ENCODE peak calls at places on chromosomes 16 and 17, in five cellular contexts. N is sigmoid colon, T is NB4, Y is endothelial cell of umbilical vein, D is A549. O is an unnamed sample.
A peak's percentile ranks its signal among the peaks of the same experiment; 100 is the strongest.

GRCh38 chr17:35617505-35617904 is 30.4 kb downstream of the AP2B1 start:
- DNase-seq in N (no peak), D (no peak), Y (peak; percentile 19), T (no peak), O (no peak)

GRCh38 chr17:65109990-65110680 is 27.0 kb upstream of the RGS9 start:
- DNase-seq in Y (no peak), N (peak; percentile 21), T (no peak), D (no peak), O (no peak)

GRCh38 chr17:69884361-69884760 is 190.7 kb upstream of the KCNJ16 start:
- DNase-seq in T (no peak), N (no peak), Y (no peak), D (no peak), O (no peak)

GRCh38 chr16:1902547-1903219 is 15.5 kb downstream of the HS3ST6 start:
- DNase-seq in N (no peak), Y (no peak), D (no peak), T (no peak), O (no peak)

GRCh38 chr17:6474906-6475305 is 30.7 kb downstream of the PIMREG start:
- DNase-seq in D (no peak), T (no peak), N (no peak), Y (no peak), O (no peak)

GRCh38 chr17:81414751-81415516 is 19.7 kb downstream of the BAHCC1 start:
- DNase-seq in Y (no peak), N (no peak), D (no peak), T (no peak), O (no peak)

GRCh38 chr17:65117384-65118035 is 19.7 kb upstream of the RGS9 start:
- DNase-seq in Y (no peak), T (no peak), N (no peak), D (no peak), O (no peak)

GRCh38 chr17:34710226-34710625 is 130.8 kb downstream of the TMEM132E start:
- DNase-seq in D (no peak), N (no peak), T (no peak), Y (no peak), O (no peak)

GRCh38 chr16:70740919-70741778 is 55.3 kb upstream of the MTSS2 start:
- DNase-seq in N (no peak), Y (peak; percentile 12), T (peak; percentile 49), D (no peak), O (no peak)

GRCh38 chr17:76716146-76716833 is 5.5 kb upstream of the MXRA7 start:
- DNase-seq in Y (no peak), D (no peak), T (peak; percentile 93), N (peak; percentile 77), O (peak; percentile 86)

GRCh38 chr17:10558049-10558448 is 8.6 kb upstream of the MYH2 start:
- DNase-seq in T (no peak), Y (no peak), N (no peak), D (no peak), O (no peak)

GRCh38 chr17:32564325-32564724 is 77.5 kb downstream of the CDK5R1 start:
- DNase-seq in Y (no peak), D (no peak), T (no peak), N (no peak), O (no peak)

GRCh38 chr17:37225458-37225857 is 150.3 kb upstream of the C17orf78 start:
- DNase-seq in Y (peak; percentile 27), D (no peak), T (no peak), N (no peak), O (no peak)

GRCh38 chr16:77760800-77761199 is 27.6 kb upstream of the VAT1L start:
- DNase-seq in N (no peak), T (peak; percentile 74), Y (no peak), D (no peak), O (no peak)

GRCh38 chr17:66737524-66737923 is 97.4 kb upstream of the CACNG5 start:
- DNase-seq in T (no peak), D (no peak), Y (peak; percentile 33), N (peak; percentile 69), O (no peak)

GRCh38 chr16:70754874-70755600 is 45.9 kb downstream of the VAC14 start:
- DNase-seq in Y (no peak), N (no peak), D (no peak), T (no peak), O (no peak)

GRCh38 chr16:89921131-89921698 is 1.9 kb upstream of the TUBB3 start:
- DNase-seq in N (no peak), Y (no peak), T (peak; percentile 78), D (no peak), O (no peak)

GRCh38 chr17:29677139-29677834 is 54.6 kb upstream of the CORO6 start:
- DNase-seq in N (peak; percentile 83), D (no peak), T (peak; percentile 18), Y (no peak), O (peak; percentile 53)

DNA sequence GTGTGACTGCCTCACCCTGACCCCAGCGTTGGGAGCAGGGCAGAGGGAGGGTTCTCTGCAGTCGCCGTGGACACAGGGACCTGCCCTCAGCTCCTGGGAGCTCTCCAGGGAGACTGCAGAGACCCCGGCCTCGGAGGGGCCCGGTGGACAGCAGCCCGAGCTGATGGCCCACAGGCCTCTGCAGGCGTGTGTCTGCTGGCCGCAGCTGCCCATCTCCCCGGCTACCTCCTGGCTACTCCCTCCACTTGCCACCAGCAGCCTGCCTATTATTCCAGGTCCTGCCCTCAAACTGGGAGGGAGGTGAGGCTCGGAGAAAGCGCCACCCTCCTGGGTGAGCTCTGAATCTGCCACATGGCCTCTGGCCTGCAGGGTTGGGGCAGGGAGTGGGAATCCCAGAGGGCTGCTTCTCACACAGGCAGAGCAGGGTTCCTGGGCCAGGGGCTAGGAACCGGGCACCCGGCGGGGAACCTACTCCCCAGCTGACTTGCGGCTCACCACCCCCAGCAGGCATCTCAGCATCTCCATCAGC is 7.2 kb downstream of the SLC16A5 start:
- DNase-seq in D (no peak), N (no peak), Y (no peak), T (no peak), O (no peak)
- TF ChIP-seq POLR2A in D (no peak), N (no peak), Y (no peak), T (no peak), O (no peak)

DNA sequence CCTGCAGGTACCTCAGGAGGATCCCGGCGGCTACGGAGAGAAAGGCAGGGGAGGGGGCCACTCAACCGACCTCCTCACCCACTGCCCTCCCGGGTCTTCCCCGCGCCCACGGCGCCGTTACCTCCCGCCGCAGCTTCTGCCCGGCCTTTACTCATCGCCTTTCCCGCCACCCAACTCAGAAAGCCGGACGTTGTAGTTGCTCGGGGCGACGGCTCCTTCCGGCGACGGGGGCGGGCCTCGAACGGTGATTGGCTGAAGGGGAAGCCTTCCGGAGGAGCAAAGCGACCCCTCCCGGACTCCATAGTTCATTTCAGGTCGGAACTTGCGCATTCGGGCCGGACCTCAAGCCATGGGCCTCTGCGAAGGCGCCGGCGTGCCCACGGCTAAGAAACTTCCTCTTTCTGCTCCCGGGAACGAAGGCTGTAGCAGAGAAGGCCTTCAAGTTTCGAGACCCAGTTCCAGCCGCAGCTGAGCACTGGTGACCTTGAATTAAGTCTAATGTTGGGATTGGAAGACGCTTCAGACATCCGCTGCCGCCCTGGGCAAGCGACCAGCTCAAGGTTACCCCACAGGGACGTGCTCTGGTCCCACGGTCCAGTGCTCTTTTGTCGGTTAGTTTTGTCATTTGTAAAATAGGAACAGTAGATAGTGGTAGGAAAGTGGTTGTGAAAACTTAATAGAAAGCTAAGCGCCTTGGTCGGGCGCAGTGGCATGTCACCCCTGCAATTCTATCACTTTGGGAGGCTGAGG is at the start of gene PSMC3IP:
- DNase-seq in T (peak; percentile 97), Y (peak; percentile 96), D (peak; percentile 99), N (peak; percentile 98), O (peak; percentile 97)
- TF ChIP-seq POLR2A in T (peak; percentile 73), Y (peak; percentile 69), D (peak; percentile 82), N (peak; percentile 75), O (peak; percentile 85)

GRCh38 chr17:8376302-8377067 is at the start of gene KRABD2:
- DNase-seq in N (peak; percentile 93), T (peak; percentile 87), D (peak; percentile 99), Y (peak; percentile 92), O (peak; percentile 91)
- TF ChIP-seq POLR2A in N (peak; percentile 74), T (peak; percentile 6), D (peak; percentile 93), Y (peak; percentile 97), O (peak; percentile 73)

GRCh38 chr16:79468236-79468635 is 132.3 kb downstream of the MAF start:
- DNase-seq in Y (no peak), N (no peak), D (no peak), T (no peak), O (no peak)

GRCh38 chr16:79466111-79466510 is 134.4 kb downstream of the MAF start:
- DNase-seq in Y (no peak), T (no peak), N (no peak), D (no peak), O (no peak)

GRCh38 chr16:79475841-79476240 is 124.7 kb downstream of the MAF start:
- DNase-seq in T (no peak), N (no peak), D (no peak), Y (no peak), O (no peak)

GRCh38 chr16:79469999-79470398 is 130.5 kb downstream of the MAF start:
- DNase-seq in Y (no peak), D (no peak), T (no peak), N (peak; percentile 67), O (no peak)
- TF ChIP-seq POLR2A in Y (no peak), D (no peak), T (no peak), N (no peak), O (no peak)

GRCh38 chr16:88337021-88337420 is 45.7 kb upstream of the ZNF469 start:
- DNase-seq in D (no peak), Y (no peak), N (no peak), T (no peak), O (no peak)

GRCh38 chr16:88333645-88334516 is 48.9 kb upstream of the ZNF469 start:
- DNase-seq in Y (no peak), T (no peak), D (no peak), N (no peak), O (no peak)

GRCh38 chr16:88331989-88332920 is 50.5 kb upstream of the ZNF469 start:
- DNase-seq in T (no peak), Y (peak; percentile 89), N (peak; percentile 87), D (peak; percentile 95), O (no peak)

GRCh38 chr16:88335150-88335685 is 47.5 kb upstream of the ZNF469 start:
- DNase-seq in T (no peak), D (no peak), N (no peak), Y (no peak), O (no peak)

DNA sequence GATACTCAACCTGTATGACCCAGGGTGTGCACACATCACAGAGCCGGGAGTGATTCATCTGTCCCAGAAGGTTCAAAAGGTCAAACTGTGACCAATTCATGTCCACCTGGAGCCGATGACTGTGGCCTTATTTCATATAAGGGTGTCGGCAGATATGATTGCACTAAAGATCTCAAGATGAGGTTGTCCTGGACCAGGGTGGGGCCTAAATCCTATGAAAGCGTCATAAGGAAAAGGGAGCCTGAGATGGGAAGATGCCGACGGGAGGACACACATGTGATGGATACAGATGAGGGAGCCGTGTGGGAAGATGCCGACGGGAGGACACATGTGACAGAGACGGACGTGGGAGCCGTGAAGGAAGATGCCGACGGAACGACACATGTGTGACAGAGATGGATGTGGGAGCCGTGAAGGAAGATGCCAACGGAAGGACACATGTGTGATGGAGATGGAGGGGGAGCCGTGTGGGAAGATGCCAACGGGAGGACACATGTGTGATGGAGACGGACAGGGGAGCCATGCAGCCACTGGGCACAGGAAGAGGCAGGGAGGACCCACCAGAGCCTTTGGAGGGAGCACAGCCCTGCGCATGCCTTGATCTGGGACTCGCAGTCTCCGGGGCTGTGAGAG is 48.1 kb upstream of the ZNF469 start:
- DNase-seq in D (no peak), N (no peak), Y (no peak), T (no peak), O (no peak)
- TF ChIP-seq POLR2A in D (no peak), N (no peak), Y (no peak), T (no peak), O (no peak)

O was measured in erythroblast.